ENCODE peak calls at places on chromosomes 12 and 14, in five cellular contexts. One of them, this sample, is unnamed.

GRCh38 chr12:122437656-122438121 is 15.2 kb upstream of the CLIP1 start:
- DNase-seq in cardiac muscle cell: no peak
- DNase-seq in fibroblast of lung: peak
- DNase-seq in dorsolateral prefrontal cortex: peak
- DNase-seq in A549: no peak
- DNase-seq in this sample: no peak

GRCh38 chr14:76710093-76711010 is 50.9 kb upstream of the VASH1 start:
- DNase-seq in cardiac muscle cell: peak
- DNase-seq in fibroblast of lung: peak
- DNase-seq in dorsolateral prefrontal cortex: no peak
- DNase-seq in A549: peak
- DNase-seq in this sample: no peak

GRCh38 chr14:29518335-29518734 is 409.3 kb downstream of the PRKD1 start:
- DNase-seq in cardiac muscle cell: no peak
- DNase-seq in fibroblast of lung: peak
- DNase-seq in dorsolateral prefrontal cortex: no peak
- DNase-seq in A549: no peak
- DNase-seq in this sample: no peak

GRCh38 chr14:78341827-78342389 is 171.7 kb downstream of the NRXN3 start:
- DNase-seq in cardiac muscle cell: no peak
- DNase-seq in fibroblast of lung: no peak
- DNase-seq in dorsolateral prefrontal cortex: no peak
- DNase-seq in A549: no peak
- DNase-seq in this sample: no peak

GRCh38 chr12:105192624-105193225 is 43.2 kb downstream of the APPL2 start:
- DNase-seq in cardiac muscle cell: no peak
- DNase-seq in fibroblast of lung: no peak
- DNase-seq in dorsolateral prefrontal cortex: no peak
- DNase-seq in A549: no peak
- DNase-seq in this sample: no peak

GRCh38 chr12:117380083-117380482 is 18.7 kb upstream of the NOS1 start:
- DNase-seq in cardiac muscle cell: no peak
- DNase-seq in fibroblast of lung: no peak
- DNase-seq in dorsolateral prefrontal cortex: no peak
- DNase-seq in A549: peak
- DNase-seq in this sample: no peak

GRCh38 chr14:42028607-42029006 is 421.9 kb downstream of the LRFN5 start:
- DNase-seq in cardiac muscle cell: peak
- DNase-seq in fibroblast of lung: no peak
- DNase-seq in dorsolateral prefrontal cortex: no peak
- DNase-seq in A549: no peak
- DNase-seq in this sample: no peak

GRCh38 chr12:57781241-57781640 is 1.3 kb upstream of the TSFM start:
- DNase-seq in cardiac muscle cell: no peak
- DNase-seq in fibroblast of lung: no peak
- DNase-seq in dorsolateral prefrontal cortex: no peak
- DNase-seq in A549: no peak
- DNase-seq in this sample: no peak

GRCh38 chr12:40152783-40153383 is 47.0 kb upstream of the SLC2A13 start:
- DNase-seq in cardiac muscle cell: peak
- DNase-seq in fibroblast of lung: peak
- DNase-seq in dorsolateral prefrontal cortex: no peak
- DNase-seq in A549: peak
- DNase-seq in this sample: no peak

GRCh38 chr12:117125769-117126168 is 26.6 kb upstream of the TESC start:
- DNase-seq in cardiac muscle cell: no peak
- DNase-seq in fibroblast of lung: no peak
- DNase-seq in dorsolateral prefrontal cortex: no peak
- DNase-seq in A549: no peak
- DNase-seq in this sample: no peak

GRCh38 chr12:116528067-116528466 is 31.1 kb upstream of the MAP1LC3B2 start:
- DNase-seq in cardiac muscle cell: no peak
- DNase-seq in fibroblast of lung: peak
- DNase-seq in dorsolateral prefrontal cortex: no peak
- DNase-seq in A549: peak
- DNase-seq in this sample: peak

GRCh38 chr12:49187184-49187583 is 1.7 kb downstream of the TUBA1A start:
- DNase-seq in cardiac muscle cell: no peak
- DNase-seq in fibroblast of lung: peak
- DNase-seq in dorsolateral prefrontal cortex: peak
- DNase-seq in A549: peak
- DNase-seq in this sample: peak

GRCh38 chr14:104875412-104875751 is 10.3 kb downstream of the CEP170B start:
- DNase-seq in cardiac muscle cell: no peak
- DNase-seq in fibroblast of lung: no peak
- DNase-seq in dorsolateral prefrontal cortex: no peak
- DNase-seq in A549: no peak
- DNase-seq in this sample: no peak

GRCh38 chr12:96872946-96873345 is 34.1 kb upstream of the NEDD1 start:
- DNase-seq in cardiac muscle cell: no peak
- DNase-seq in fibroblast of lung: no peak
- DNase-seq in dorsolateral prefrontal cortex: no peak
- DNase-seq in A549: no peak
- DNase-seq in this sample: no peak

GRCh38 chr12:67651380-67651695 is 2.8 kb downstream of the DYRK2 start:
- DNase-seq in cardiac muscle cell: peak
- DNase-seq in fibroblast of lung: peak
- DNase-seq in dorsolateral prefrontal cortex: no peak
- DNase-seq in A549: peak
- DNase-seq in this sample: no peak

GRCh38 chr14:35158951-35159653 is 36.8 kb downstream of the PRORP start:
- DNase-seq in cardiac muscle cell: no peak
- DNase-seq in fibroblast of lung: no peak
- DNase-seq in dorsolateral prefrontal cortex: no peak
- DNase-seq in A549: no peak
- DNase-seq in this sample: peak

GRCh38 chr14:29348504-29348903 is 579.1 kb downstream of the PRKD1 start:
- DNase-seq in cardiac muscle cell: no peak
- DNase-seq in fibroblast of lung: peak
- DNase-seq in dorsolateral prefrontal cortex: no peak
- DNase-seq in A549: no peak
- DNase-seq in this sample: no peak

GRCh38 chr12:88391556-88391955 is 188.7 kb downstream of the KITLG start:
- DNase-seq in cardiac muscle cell: no peak
- DNase-seq in fibroblast of lung: peak
- DNase-seq in dorsolateral prefrontal cortex: no peak
- DNase-seq in A549: peak
- DNase-seq in this sample: peak

GRCh38 chr14:67360469-67361206 is 510 bp downstream of the EIF2S1 start:
- DNase-seq in cardiac muscle cell: no peak
- DNase-seq in fibroblast of lung: no peak
- DNase-seq in dorsolateral prefrontal cortex: no peak
- DNase-seq in A549: no peak
- DNase-seq in this sample: no peak

GRCh38 chr12:122840580-122841513 is 5.6 kb downstream of the HIP1R start:
- DNase-seq in cardiac muscle cell: no peak
- DNase-seq in fibroblast of lung: no peak
- DNase-seq in dorsolateral prefrontal cortex: peak
- DNase-seq in A549: no peak
- DNase-seq in this sample: no peak

GRCh38 chr12:79897617-79898016 is 37.3 kb downstream of the PPP1R12A start:
- DNase-seq in cardiac muscle cell: no peak
- DNase-seq in fibroblast of lung: peak
- DNase-seq in dorsolateral prefrontal cortex: no peak
- DNase-seq in A549: peak
- DNase-seq in this sample: peak

GRCh38 chr12:25364529-25365339 is 114.0 kb upstream of the KRAS start:
- DNase-seq in cardiac muscle cell: no peak
- DNase-seq in fibroblast of lung: no peak
- DNase-seq in dorsolateral prefrontal cortex: no peak
- DNase-seq in A549: no peak
- DNase-seq in this sample: no peak

GRCh38 chr12:28865776-28866175 is 283.3 kb upstream of the FAR2 start:
- DNase-seq in cardiac muscle cell: no peak
- DNase-seq in fibroblast of lung: no peak
- DNase-seq in dorsolateral prefrontal cortex: no peak
- DNase-seq in A549: no peak
- DNase-seq in this sample: no peak

GRCh38 chr12:64098709-64099354 is 123.3 kb downstream of the KICS2 start:
- DNase-seq in cardiac muscle cell: no peak
- DNase-seq in fibroblast of lung: peak
- DNase-seq in dorsolateral prefrontal cortex: no peak
- DNase-seq in A549: no peak
- DNase-seq in this sample: no peak

GRCh38 chr12:131598717-131599116 is 112.2 kb upstream of the SFSWAP start:
- DNase-seq in cardiac muscle cell: no peak
- DNase-seq in fibroblast of lung: no peak
- DNase-seq in dorsolateral prefrontal cortex: no peak
- DNase-seq in A549: no peak
- DNase-seq in this sample: no peak

GRCh38 chr14:25118671-25119070 is 68.7 kb upstream of the STXBP6 start:
- DNase-seq in cardiac muscle cell: no peak
- DNase-seq in fibroblast of lung: no peak
- DNase-seq in dorsolateral prefrontal cortex: no peak
- DNase-seq in A549: no peak
- DNase-seq in this sample: no peak

GRCh38 chr12:120903382-120903817 is 758 bp downstream of the SPPL3 start:
- DNase-seq in cardiac muscle cell: peak
- DNase-seq in fibroblast of lung: peak
- DNase-seq in dorsolateral prefrontal cortex: peak
- DNase-seq in A549: peak
- DNase-seq in this sample: peak

GRCh38 chr12:65162609-65163008 is 6.8 kb upstream of the LEMD3 start:
- DNase-seq in cardiac muscle cell: no peak
- DNase-seq in fibroblast of lung: no peak
- DNase-seq in dorsolateral prefrontal cortex: no peak
- DNase-seq in A549: no peak
- DNase-seq in this sample: no peak
- H3K4me3 ChIP-seq in cardiac muscle cell: no peak
- H3K4me3 ChIP-seq in fibroblast of lung: no peak
- H3K4me3 ChIP-seq in dorsolateral prefrontal cortex: no peak
- H3K4me3 ChIP-seq in A549: no peak
- H3K4me3 ChIP-seq in this sample: no peak

GRCh38 chr12:109387425-109388166 is 39.9 kb downstream of the MYO1H start:
- DNase-seq in cardiac muscle cell: peak
- DNase-seq in fibroblast of lung: peak
- DNase-seq in dorsolateral prefrontal cortex: no peak
- DNase-seq in A549: peak
- DNase-seq in this sample: no peak
- TF ChIP-seq CTCF in cardiac muscle cell: peak
- TF ChIP-seq CTCF in fibroblast of lung: peak
- TF ChIP-seq CTCF in dorsolateral prefrontal cortex: peak
- TF ChIP-seq CTCF in A549: peak
- TF ChIP-seq CTCF in this sample: peak

DNA sequence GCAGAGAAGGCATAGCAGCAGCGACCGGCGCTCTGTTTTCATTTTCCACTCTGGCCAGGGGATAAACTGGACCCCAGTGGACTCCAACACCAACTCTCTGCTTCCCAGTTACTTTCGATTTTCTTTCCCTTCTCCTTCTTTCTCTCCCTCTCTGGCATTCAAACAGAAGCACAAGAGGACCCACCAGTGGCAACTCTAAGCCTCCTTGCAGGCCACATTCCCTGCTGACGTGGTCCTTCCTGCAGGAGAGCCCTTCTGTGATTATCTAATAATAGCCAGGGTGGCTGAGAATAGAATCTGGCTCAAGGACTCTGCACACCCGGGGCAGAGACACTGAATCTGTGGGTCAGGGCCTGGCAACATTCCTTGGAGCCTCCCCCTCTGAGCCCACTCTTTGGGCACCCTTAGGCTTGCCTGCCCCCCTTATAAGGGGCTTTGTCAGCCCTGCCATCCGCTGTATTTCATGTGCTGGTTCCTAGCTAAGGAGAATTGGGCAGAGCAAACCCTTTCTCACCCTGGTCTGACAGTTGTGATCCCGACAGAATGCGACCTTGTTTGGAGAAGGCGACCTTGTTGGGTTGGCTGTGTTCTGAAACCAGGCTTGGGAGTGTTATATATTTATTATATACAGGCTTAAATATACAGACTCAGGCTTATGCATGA is 8.2 kb upstream of the HOXC6 start:
- DNase-seq in cardiac muscle cell: peak
- DNase-seq in fibroblast of lung: no peak
- DNase-seq in dorsolateral prefrontal cortex: no peak
- DNase-seq in A549: no peak
- DNase-seq in this sample: no peak
- H3K4me3 ChIP-seq in cardiac muscle cell: no peak
- H3K4me3 ChIP-seq in fibroblast of lung: no peak
- H3K4me3 ChIP-seq in dorsolateral prefrontal cortex: no peak
- H3K4me3 ChIP-seq in A549: no peak
- H3K4me3 ChIP-seq in this sample: no peak

DNA sequence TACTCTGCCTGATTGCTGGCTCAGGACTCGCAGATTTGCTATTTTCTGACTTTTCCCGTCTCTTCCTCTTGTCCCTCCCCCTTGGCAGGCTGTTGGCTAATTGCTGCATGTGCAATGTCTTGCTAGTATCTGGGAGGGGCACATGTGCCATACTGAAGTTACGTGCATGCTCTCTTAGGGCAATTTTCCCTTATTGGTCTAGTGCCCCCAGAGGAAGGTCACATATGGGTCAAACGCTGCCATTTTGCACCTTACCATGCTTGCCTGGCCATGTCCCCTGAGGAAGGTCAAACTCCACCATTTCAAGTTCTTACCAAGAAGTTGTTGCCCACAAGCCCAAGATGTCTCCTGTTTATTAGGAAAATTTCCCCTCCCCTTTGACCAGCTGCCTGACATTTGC is 13.9 kb upstream of the ERC1 start:
- DNase-seq in cardiac muscle cell: no peak
- DNase-seq in fibroblast of lung: no peak
- DNase-seq in dorsolateral prefrontal cortex: no peak
- DNase-seq in A549: no peak
- DNase-seq in this sample: no peak
- TF ChIP-seq CTCF in cardiac muscle cell: no peak
- TF ChIP-seq CTCF in fibroblast of lung: no peak
- TF ChIP-seq CTCF in dorsolateral prefrontal cortex: no peak
- TF ChIP-seq CTCF in A549: no peak
- TF ChIP-seq CTCF in this sample: no peak

GRCh38 chr12:1857086-1857485 is 36.7 kb downstream of the LRTM2 start:
- DNase-seq in cardiac muscle cell: no peak
- DNase-seq in fibroblast of lung: no peak
- DNase-seq in dorsolateral prefrontal cortex: no peak
- DNase-seq in A549: no peak
- DNase-seq in this sample: no peak

GRCh38 chr12:1859643-1860042 is 39.3 kb downstream of the LRTM2 start:
- DNase-seq in cardiac muscle cell: no peak
- DNase-seq in fibroblast of lung: no peak
- DNase-seq in dorsolateral prefrontal cortex: no peak
- DNase-seq in A549: peak
- DNase-seq in this sample: no peak

GRCh38 chr12:1858456-1858855 is 38.1 kb downstream of the LRTM2 start:
- DNase-seq in cardiac muscle cell: no peak
- DNase-seq in fibroblast of lung: no peak
- DNase-seq in dorsolateral prefrontal cortex: no peak
- DNase-seq in A549: no peak
- DNase-seq in this sample: no peak

GRCh38 chr12:1855241-1855640 is 34.9 kb downstream of the LRTM2 start:
- DNase-seq in cardiac muscle cell: no peak
- DNase-seq in fibroblast of lung: peak
- DNase-seq in dorsolateral prefrontal cortex: no peak
- DNase-seq in A549: no peak
- DNase-seq in this sample: no peak

DNA sequence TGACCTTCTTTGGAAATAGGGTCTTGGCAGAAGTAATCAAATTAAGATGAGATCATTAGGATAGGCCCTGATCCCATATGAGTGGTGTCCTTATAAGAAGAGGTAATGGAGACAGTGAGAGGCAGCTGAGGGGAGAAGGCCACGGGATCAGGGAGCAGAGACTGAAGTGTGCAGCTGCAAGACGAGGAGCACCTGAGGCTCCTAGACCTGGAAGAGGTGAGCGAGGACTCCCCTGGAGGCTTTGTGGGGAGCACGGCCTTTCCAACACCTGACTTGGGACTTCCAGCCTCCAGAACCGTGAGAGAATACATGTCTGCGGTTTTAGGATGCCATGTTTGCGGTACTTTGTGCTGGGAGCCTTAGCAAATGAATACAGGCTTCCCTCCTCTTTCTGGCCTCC is 37.5 kb downstream of the LRTM2 start:
- DNase-seq in cardiac muscle cell: no peak
- DNase-seq in fibroblast of lung: no peak
- DNase-seq in dorsolateral prefrontal cortex: no peak
- DNase-seq in A549: no peak
- DNase-seq in this sample: no peak
- H3K4me3 ChIP-seq in cardiac muscle cell: no peak
- H3K4me3 ChIP-seq in fibroblast of lung: no peak
- H3K4me3 ChIP-seq in dorsolateral prefrontal cortex: no peak
- H3K4me3 ChIP-seq in A549: no peak
- H3K4me3 ChIP-seq in this sample: no peak